ENCODE peak calls at places on chromosomes 2 and 18, in six cellular contexts. One of them, this sample, is unnamed.

GRCh38 chr2:99863236-99863913 is 279.0 kb downstream of the AFF3 start:
- DNase-seq in cardiac fibroblast: no peak
- DNase-seq in NT2/D1: no peak
- DNase-seq in trophoblast cell: no peak
- DNase-seq in heart left ventricle: no peak
- DNase-seq in foreskin fibroblast: no peak
- DNase-seq in this sample: no peak

GRCh38 chr2:38010995-38011394 is 65.0 kb downstream of the CYP1B1 start:
- DNase-seq in cardiac fibroblast: no peak
- DNase-seq in NT2/D1: no peak
- DNase-seq in trophoblast cell: no peak
- DNase-seq in heart left ventricle: no peak
- DNase-seq in foreskin fibroblast: no peak
- DNase-seq in this sample: no peak

GRCh38 chr2:191434072-191434471 is 188.9 kb downstream of the MYO1B start:
- DNase-seq in cardiac fibroblast: no peak
- DNase-seq in NT2/D1: no peak
- DNase-seq in trophoblast cell: no peak
- DNase-seq in heart left ventricle: no peak
- DNase-seq in foreskin fibroblast: no peak
- DNase-seq in this sample: no peak

GRCh38 chr2:205682239-205683021 is at the start of gene NRP2:
- DNase-seq in cardiac fibroblast: peak
- DNase-seq in NT2/D1: peak
- DNase-seq in trophoblast cell: peak
- DNase-seq in heart left ventricle: peak
- DNase-seq in foreskin fibroblast: peak
- DNase-seq in this sample: no peak

GRCh38 chr2:37851428-37851827 is 73.7 kb upstream of the RMDN2 start:
- DNase-seq in cardiac fibroblast: no peak
- DNase-seq in NT2/D1: no peak
- DNase-seq in trophoblast cell: no peak
- DNase-seq in heart left ventricle: no peak
- DNase-seq in foreskin fibroblast: no peak
- DNase-seq in this sample: no peak

GRCh38 chr2:237873961-237874551 is 14.6 kb downstream of the RAMP1 start:
- DNase-seq in cardiac fibroblast: no peak
- DNase-seq in NT2/D1: no peak
- DNase-seq in trophoblast cell: no peak
- DNase-seq in heart left ventricle: no peak
- DNase-seq in foreskin fibroblast: no peak
- DNase-seq in this sample: no peak

GRCh38 chr18:64240301-64240700 is 91.4 kb upstream of the LINC00305 start:
- DNase-seq in cardiac fibroblast: no peak
- DNase-seq in NT2/D1: no peak
- DNase-seq in trophoblast cell: no peak
- DNase-seq in heart left ventricle: no peak
- DNase-seq in foreskin fibroblast: no peak
- DNase-seq in this sample: no peak

GRCh38 chr2:171244466-171244969 is 83.8 kb upstream of the TLK1 start:
- DNase-seq in cardiac fibroblast: peak
- DNase-seq in NT2/D1: peak
- DNase-seq in trophoblast cell: no peak
- DNase-seq in heart left ventricle: no peak
- DNase-seq in foreskin fibroblast: peak
- DNase-seq in this sample: no peak

GRCh38 chr2:105127288-105127915 is 89.5 kb downstream of the MRPS9 start:
- DNase-seq in cardiac fibroblast: no peak
- DNase-seq in NT2/D1: no peak
- DNase-seq in trophoblast cell: no peak
- DNase-seq in heart left ventricle: no peak
- DNase-seq in foreskin fibroblast: no peak
- DNase-seq in this sample: no peak

GRCh38 chr2:230295192-230295591 is 31.8 kb upstream of the SP140L start:
- DNase-seq in cardiac fibroblast: no peak
- DNase-seq in NT2/D1: no peak
- DNase-seq in trophoblast cell: peak
- DNase-seq in heart left ventricle: no peak
- DNase-seq in foreskin fibroblast: no peak
- DNase-seq in this sample: no peak

GRCh38 chr2:199855812-199856211 is 4.8 kb upstream of the FTCDNL1 start:
- DNase-seq in cardiac fibroblast: no peak
- DNase-seq in NT2/D1: no peak
- DNase-seq in trophoblast cell: no peak
- DNase-seq in heart left ventricle: no peak
- DNase-seq in foreskin fibroblast: no peak
- DNase-seq in this sample: no peak

GRCh38 chr2:44120428-44120827 is 48.2 kb upstream of the PPM1B start:
- DNase-seq in cardiac fibroblast: peak
- DNase-seq in NT2/D1: no peak
- DNase-seq in trophoblast cell: no peak
- DNase-seq in heart left ventricle: no peak
- DNase-seq in foreskin fibroblast: peak
- DNase-seq in this sample: peak

GRCh38 chr2:187338679-187339121 is 109.4 kb downstream of the CALCRL start:
- DNase-seq in cardiac fibroblast: no peak
- DNase-seq in NT2/D1: no peak
- DNase-seq in trophoblast cell: no peak
- DNase-seq in heart left ventricle: no peak
- DNase-seq in foreskin fibroblast: no peak
- DNase-seq in this sample: no peak

GRCh38 chr2:144776766-144777165 is 256.8 kb upstream of the ZEB2 start:
- DNase-seq in cardiac fibroblast: peak
- DNase-seq in NT2/D1: no peak
- DNase-seq in trophoblast cell: no peak
- DNase-seq in heart left ventricle: no peak
- DNase-seq in foreskin fibroblast: peak
- DNase-seq in this sample: no peak

GRCh38 chr2:36734304-36734703 is 37.8 kb downstream of the VIT start:
- DNase-seq in cardiac fibroblast: peak
- DNase-seq in NT2/D1: no peak
- DNase-seq in trophoblast cell: no peak
- DNase-seq in heart left ventricle: no peak
- DNase-seq in foreskin fibroblast: no peak
- DNase-seq in this sample: no peak

GRCh38 chr2:3285901-3286645 is 91.5 kb downstream of the EIPR1 start:
- DNase-seq in cardiac fibroblast: no peak
- DNase-seq in NT2/D1: no peak
- DNase-seq in trophoblast cell: no peak
- DNase-seq in heart left ventricle: no peak
- DNase-seq in foreskin fibroblast: no peak
- DNase-seq in this sample: no peak

GRCh38 chr2:28052691-28053090 is 162.2 kb downstream of the BABAM2 start:
- DNase-seq in cardiac fibroblast: peak
- DNase-seq in NT2/D1: no peak
- DNase-seq in trophoblast cell: no peak
- DNase-seq in heart left ventricle: no peak
- DNase-seq in foreskin fibroblast: peak
- DNase-seq in this sample: no peak

GRCh38 chr2:54704688-54705605 is 18.5 kb upstream of the EML6 start:
- DNase-seq in cardiac fibroblast: peak
- DNase-seq in NT2/D1: no peak
- DNase-seq in trophoblast cell: no peak
- DNase-seq in heart left ventricle: no peak
- DNase-seq in foreskin fibroblast: no peak
- DNase-seq in this sample: peak

GRCh38 chr2:222296911-222297599 is 1.7 kb downstream of the PAX3 start:
- DNase-seq in cardiac fibroblast: no peak
- DNase-seq in NT2/D1: no peak
- DNase-seq in trophoblast cell: no peak
- DNase-seq in heart left ventricle: no peak
- DNase-seq in foreskin fibroblast: no peak
- DNase-seq in this sample: no peak

GRCh38 chr2:5703166-5703565 is 11.0 kb downstream of the SOX11 start:
- DNase-seq in cardiac fibroblast: no peak
- DNase-seq in NT2/D1: no peak
- DNase-seq in trophoblast cell: no peak
- DNase-seq in heart left ventricle: no peak
- DNase-seq in foreskin fibroblast: no peak
- DNase-seq in this sample: no peak

GRCh38 chr2:160252278-160252887 is 52.3 kb upstream of the ITGB6 start:
- DNase-seq in cardiac fibroblast: peak
- DNase-seq in NT2/D1: no peak
- DNase-seq in trophoblast cell: no peak
- DNase-seq in heart left ventricle: no peak
- DNase-seq in foreskin fibroblast: no peak
- DNase-seq in this sample: peak

GRCh38 chr2:29075894-29076700 is 1.8 kb upstream of the PCARE start:
- DNase-seq in cardiac fibroblast: peak
- DNase-seq in NT2/D1: no peak
- DNase-seq in trophoblast cell: no peak
- DNase-seq in heart left ventricle: no peak
- DNase-seq in foreskin fibroblast: peak
- DNase-seq in this sample: no peak

GRCh38 chr2:233026211-233026813 is 6.2 kb upstream of the NEU2 start:
- DNase-seq in cardiac fibroblast: peak
- DNase-seq in NT2/D1: no peak
- DNase-seq in trophoblast cell: peak
- DNase-seq in heart left ventricle: no peak
- DNase-seq in foreskin fibroblast: peak
- DNase-seq in this sample: no peak

GRCh38 chr18:6482198-6482977 is 67.7 kb upstream of the L3MBTL4 start:
- DNase-seq in cardiac fibroblast: peak
- DNase-seq in NT2/D1: peak
- DNase-seq in trophoblast cell: peak
- DNase-seq in heart left ventricle: peak
- DNase-seq in foreskin fibroblast: peak
- DNase-seq in this sample: peak

GRCh38 chr2:202989749-202990148 is 24.9 kb upstream of the NBEAL1 start:
- DNase-seq in cardiac fibroblast: no peak
- DNase-seq in NT2/D1: no peak
- DNase-seq in trophoblast cell: no peak
- DNase-seq in heart left ventricle: no peak
- DNase-seq in foreskin fibroblast: no peak
- DNase-seq in this sample: no peak

GRCh38 chr2:64742678-64743077 is 89.0 kb upstream of the SERTAD2 start:
- DNase-seq in cardiac fibroblast: peak
- DNase-seq in NT2/D1: no peak
- DNase-seq in trophoblast cell: no peak
- DNase-seq in heart left ventricle: no peak
- DNase-seq in foreskin fibroblast: no peak
- DNase-seq in this sample: no peak

GRCh38 chr2:232382331-232383225 is 4.0 kb downstream of the ALPP start:
- DNase-seq in cardiac fibroblast: no peak
- DNase-seq in NT2/D1: no peak
- DNase-seq in trophoblast cell: no peak
- DNase-seq in heart left ventricle: no peak
- DNase-seq in foreskin fibroblast: no peak
- DNase-seq in this sample: no peak

GRCh38 chr18:58362027-58362575 is 266.8 kb downstream of the ALPK2 start:
- DNase-seq in cardiac fibroblast: peak
- DNase-seq in NT2/D1: no peak
- DNase-seq in trophoblast cell: no peak
- DNase-seq in heart left ventricle: no peak
- DNase-seq in foreskin fibroblast: peak
- DNase-seq in this sample: peak

GRCh38 chr2:19070866-19071265 is 287.6 kb downstream of the OSR1 start:
- DNase-seq in cardiac fibroblast: peak
- DNase-seq in NT2/D1: no peak
- DNase-seq in trophoblast cell: no peak
- DNase-seq in heart left ventricle: no peak
- DNase-seq in foreskin fibroblast: no peak
- DNase-seq in this sample: no peak

GRCh38 chr2:111154758-111155157 is 34.0 kb downstream of the BCL2L11 start:
- DNase-seq in cardiac fibroblast: no peak
- DNase-seq in NT2/D1: no peak
- DNase-seq in trophoblast cell: no peak
- DNase-seq in heart left ventricle: no peak
- DNase-seq in foreskin fibroblast: no peak
- DNase-seq in this sample: no peak

DNA sequence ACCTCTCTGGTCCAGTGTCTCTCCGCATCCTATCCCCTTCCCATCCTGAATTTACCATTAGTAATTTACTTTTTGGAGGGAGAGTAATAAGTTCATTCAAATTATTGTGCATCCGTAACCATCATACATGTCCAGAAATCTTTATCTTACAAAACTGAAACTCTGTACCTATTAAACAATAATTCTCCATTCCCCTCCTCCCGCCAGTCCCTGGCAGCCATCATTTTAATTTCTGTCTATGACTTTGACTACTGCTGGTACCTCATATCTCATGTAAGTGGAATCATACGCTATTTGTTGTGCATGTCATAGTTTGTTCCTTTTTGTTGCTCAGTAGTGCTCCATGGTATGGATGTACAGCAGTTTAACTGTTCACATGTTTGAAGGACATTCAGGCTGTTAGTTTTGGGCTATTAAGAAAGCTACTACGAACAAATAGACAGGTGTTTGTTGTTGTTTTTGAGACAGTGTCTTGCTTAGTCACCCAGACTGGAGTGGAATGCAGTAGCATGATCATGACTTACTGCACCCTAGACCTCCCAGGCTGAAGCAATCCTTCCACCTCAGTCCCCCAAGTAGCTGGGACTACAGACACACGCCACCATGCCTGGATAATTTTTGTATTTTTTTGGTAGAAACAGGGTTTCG is 2.0 kb downstream of the LIMS1 start:
- DNase-seq in cardiac fibroblast: peak
- DNase-seq in NT2/D1: no peak
- DNase-seq in trophoblast cell: peak
- DNase-seq in heart left ventricle: no peak
- DNase-seq in foreskin fibroblast: peak
- DNase-seq in this sample: no peak
- H3K4me3 ChIP-seq in cardiac fibroblast: peak
- H3K4me3 ChIP-seq in NT2/D1: no peak
- H3K4me3 ChIP-seq in trophoblast cell: no peak
- H3K4me3 ChIP-seq in heart left ventricle: no peak
- H3K4me3 ChIP-seq in foreskin fibroblast: peak
- H3K4me3 ChIP-seq in this sample: peak

GRCh38 chr18:74806700-74807416 is 209.2 kb downstream of the ZNF407 start:
- DNase-seq in cardiac fibroblast: peak
- DNase-seq in NT2/D1: no peak
- DNase-seq in trophoblast cell: peak
- DNase-seq in heart left ventricle: no peak
- DNase-seq in foreskin fibroblast: peak
- DNase-seq in this sample: peak
- H3K4me3 ChIP-seq in cardiac fibroblast: no peak
- H3K4me3 ChIP-seq in NT2/D1: no peak
- H3K4me3 ChIP-seq in trophoblast cell: no peak
- H3K4me3 ChIP-seq in heart left ventricle: no peak
- H3K4me3 ChIP-seq in foreskin fibroblast: no peak
- H3K4me3 ChIP-seq in this sample: no peak

DNA sequence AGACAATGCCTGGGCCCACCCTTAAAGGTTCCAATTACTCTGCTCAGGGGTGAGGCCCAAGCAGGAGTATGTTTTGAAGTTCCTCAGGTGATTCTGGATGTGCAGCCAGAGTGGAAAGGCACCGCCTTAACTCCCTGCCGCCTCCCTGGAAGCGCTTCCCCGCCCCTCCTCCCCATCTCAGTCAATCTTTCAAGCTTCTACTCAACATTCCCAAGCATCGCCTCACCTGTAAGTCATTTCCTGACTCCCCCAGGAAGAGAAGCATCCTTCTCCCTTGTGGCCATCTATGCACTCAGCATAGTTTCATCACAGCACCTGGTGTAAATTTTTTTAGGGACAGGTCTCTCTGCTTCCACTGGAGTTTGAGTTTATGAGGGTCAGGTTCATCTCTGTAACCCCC is 67.5 kb downstream of the MYL12B start:
- DNase-seq in cardiac fibroblast: no peak
- DNase-seq in NT2/D1: no peak
- DNase-seq in trophoblast cell: peak
- DNase-seq in heart left ventricle: no peak
- DNase-seq in foreskin fibroblast: no peak
- DNase-seq in this sample: no peak
- H3K4me3 ChIP-seq in cardiac fibroblast: no peak
- H3K4me3 ChIP-seq in NT2/D1: no peak
- H3K4me3 ChIP-seq in trophoblast cell: no peak
- H3K4me3 ChIP-seq in heart left ventricle: no peak
- H3K4me3 ChIP-seq in foreskin fibroblast: no peak
- H3K4me3 ChIP-seq in this sample: no peak

GRCh38 chr2:158542577-158542976 is 85.8 kb downstream of the PKP4 start:
- DNase-seq in cardiac fibroblast: no peak
- DNase-seq in NT2/D1: no peak
- DNase-seq in trophoblast cell: no peak
- DNase-seq in heart left ventricle: no peak
- DNase-seq in foreskin fibroblast: no peak
- DNase-seq in this sample: no peak
- H3K4me3 ChIP-seq in cardiac fibroblast: no peak
- H3K4me3 ChIP-seq in NT2/D1: no peak
- H3K4me3 ChIP-seq in trophoblast cell: no peak
- H3K4me3 ChIP-seq in heart left ventricle: no peak
- H3K4me3 ChIP-seq in foreskin fibroblast: no peak
- H3K4me3 ChIP-seq in this sample: no peak